ENCODE peak calls at places on chromosomes 13 and 19, in nine cellular contexts. R is AG04449, S is brain microvascular endothelial cell, A is choroid plexus epithelial cell, P is retinal pigment epithelial cell, N is kidney epithelial cell, K is upper lobe of left lung, D is upper lobe of right lung, E is left ventricle myocardium inferior. X is an unnamed sample.

GRCh38 chr13:110158201-110158600 is 148.8 kb downstream of the COL4A1 start:
- DNase-seq in D (no peak), N (no peak), P (no peak), R (no peak), A (no peak), S (no peak), K (no peak), E (no peak), X (no peak)

GRCh38 chr13:104106705-104107393 is 1040.6 kb upstream of the SLC10A2 start:
- DNase-seq in D (no peak), A (peak; percentile 64), R (no peak), E (no peak), N (peak; percentile 39), P (peak; percentile 43), K (no peak), S (peak; percentile 57), X (no peak)

GRCh38 chr19:47487551-47488515 is 3.8 kb upstream of the KPTN start:
- DNase-seq in K (no peak), D (peak; percentile 61), N (no peak), E (no peak), A (no peak), S (no peak), R (no peak), P (no peak), X (no peak)

GRCh38 chr13:40187836-40188591 is 478.4 kb downstream of the FOXO1 start:
- DNase-seq in A (peak; percentile 67), N (no peak), E (no peak), D (no peak), S (no peak), P (peak; percentile 51), K (no peak), R (no peak), X (peak; percentile 27)

GRCh38 chr13:26697069-26697955 is 63.3 kb downstream of the GPR12 start:
- DNase-seq in A (no peak), S (no peak), R (no peak), N (no peak), E (no peak), P (no peak), D (no peak), K (peak; percentile 49), X (no peak)

GRCh38 chr13:69948016-69948415 is 159.6 kb upstream of the ATXN8OS start:
- DNase-seq in N (no peak), S (no peak), K (no peak), P (no peak), D (no peak), R (no peak), E (no peak), A (no peak), X (no peak)

GRCh38 chr13:110281736-110282135 is 25.2 kb downstream of the COL4A1 start:
- DNase-seq in K (no peak), D (no peak), S (no peak), N (no peak), R (no peak), A (no peak), P (no peak), E (no peak), X (peak; percentile 66)

GRCh38 chr13:68697551-68697950 is 1410.1 kb upstream of the ATXN8OS start:
- DNase-seq in K (no peak), P (no peak), R (no peak), E (no peak), S (no peak), A (no peak), D (no peak), N (peak; percentile 1), X (no peak)

GRCh38 chr19:784541-784940 is 12.7 kb upstream of the PTBP1 start:
- DNase-seq in E (no peak), N (no peak), R (no peak), D (no peak), K (no peak), S (no peak), A (no peak), P (no peak), X (no peak)

GRCh38 chr19:518292-519231 is 11.3 kb downstream of the TPGS1 start:
- DNase-seq in R (peak; percentile 59), P (no peak), E (no peak), K (peak; percentile 88), S (no peak), A (no peak), D (no peak), N (no peak), X (peak; percentile 95)

GRCh38 chr19:1847348-1847683 is 967 bp downstream of the REXO1 start:
- DNase-seq in D (no peak), K (no peak), P (no peak), E (no peak), A (no peak), S (peak; percentile 17), N (no peak), R (no peak), X (no peak)

GRCh38 chr19:41801031-41801430 is 4.6 kb downstream of the CEACAM3 start:
- DNase-seq in K (no peak), D (no peak), S (no peak), R (no peak), E (no peak), N (no peak), P (no peak), A (no peak), X (no peak)

GRCh38 chr19:33290956-33291622 is 11.2 kb downstream of the CEBPA start:
- DNase-seq in P (no peak), E (no peak), K (peak; percentile 70), R (no peak), S (no peak), N (no peak), D (peak; percentile 85), A (no peak), X (no peak)

GRCh38 chr13:21668665-21669599 is 1.9 kb upstream of the FGF9 start:
- DNase-seq in D (peak; percentile 63), E (no peak), A (peak; percentile 23), K (peak; percentile 54), N (no peak), R (no peak), P (no peak), S (peak; percentile 7), X (peak; percentile 36)

GRCh38 chr13:56720841-56721240 is 419.9 kb upstream of the PRR20A start:
- DNase-seq in S (no peak), P (no peak), N (no peak), E (no peak), D (no peak), K (no peak), R (no peak), A (no peak), X (no peak)

GRCh38 chr13:43785681-43786471 is 896 bp downstream of the ENOX1 start:
- DNase-seq in N (no peak), P (no peak), A (peak; percentile 78), S (peak; percentile 73), K (peak; percentile 89), R (no peak), E (peak; percentile 87), D (peak; percentile 70), X (peak; percentile 67)

GRCh38 chr19:15419413-15420025 is 731 bp upstream of the AKAP8L start:
- DNase-seq in A (no peak), E (no peak), S (no peak), R (no peak), P (no peak), K (no peak), N (no peak), D (no peak), X (no peak)

GRCh38 chr13:70835349-70835748 is 727.1 kb upstream of the KLHL1 start:
- DNase-seq in D (no peak), N (no peak), E (no peak), P (no peak), A (no peak), K (no peak), S (no peak), R (no peak), X (no peak)

GRCh38 chr13:66803759-66804456 is 426.2 kb downstream of the PCDH9 start:
- DNase-seq in E (no peak), P (no peak), D (no peak), A (peak; percentile 20), R (no peak), N (no peak), K (no peak), S (no peak), X (no peak)

GRCh38 chr13:23806874-23807522 is 82.2 kb downstream of the MIPEP start:
- DNase-seq in N (no peak), K (no peak), A (no peak), E (no peak), S (no peak), P (no peak), R (no peak), D (no peak), X (no peak)
- H3K4me3 ChIP-seq in N (no peak overlapping the region), K (no peak overlapping the region), A (no peak overlapping the region), E (no peak overlapping the region), S (no peak overlapping the region), P (no peak overlapping the region), R (no peak overlapping the region), D (no peak overlapping the region), X (no peak overlapping the region)

DNA sequence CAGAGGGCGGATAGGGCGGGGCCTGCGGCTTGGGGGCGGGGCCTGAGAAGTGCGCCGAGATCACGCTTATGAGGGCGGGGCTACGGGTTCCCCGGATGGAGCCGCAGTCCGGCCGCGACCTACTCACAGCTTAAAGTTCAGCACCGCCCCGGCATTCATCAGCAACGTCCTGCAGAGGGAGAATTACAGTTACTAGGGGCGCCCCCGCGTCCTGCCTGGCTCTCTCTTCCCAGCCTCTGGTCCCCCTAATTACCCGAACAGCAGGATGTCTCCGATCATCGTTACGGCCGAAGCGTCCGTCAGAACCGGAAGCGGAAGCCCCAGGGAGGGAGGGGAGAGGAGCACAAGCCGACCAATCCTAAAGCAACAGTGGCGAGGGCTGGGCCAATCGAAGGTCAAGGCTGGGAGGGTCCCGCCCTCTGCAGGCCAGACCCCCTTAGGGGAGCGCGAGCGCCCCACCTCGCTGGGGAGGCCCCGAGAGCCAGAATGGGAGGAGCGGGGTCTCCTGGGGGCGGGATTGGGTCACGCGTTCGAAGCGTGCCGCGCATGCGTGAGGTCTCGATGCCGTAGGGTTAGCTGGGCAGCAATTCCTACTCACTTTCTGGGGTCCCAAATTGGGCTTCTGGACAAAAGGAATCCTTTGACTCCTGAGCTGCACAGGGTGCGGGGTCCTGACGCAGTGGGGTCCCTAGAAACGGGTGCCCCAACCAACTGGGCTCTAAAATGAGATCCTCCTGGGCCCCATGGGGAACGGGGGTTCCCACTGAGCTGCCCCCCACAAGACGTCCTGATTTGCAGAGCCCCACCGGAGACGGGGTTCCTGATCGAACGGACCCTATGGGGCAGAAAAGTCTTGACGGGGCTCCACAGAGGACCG is at the start of gene SMIM7:
- DNase-seq in A (peak; percentile 99), D (peak; percentile 99), S (peak; percentile 97), K (peak; percentile 98), E (peak; percentile 98), P (peak; percentile 96), R (peak; percentile 86), N (peak; percentile 88), X (peak; percentile 98)
- TF ChIP-seq CTCF in A (peak; percentile 12), D (peak; percentile 16), S (peak; percentile 20), K (peak; percentile 43), E (no peak), P (peak; percentile 16), R (peak; percentile 27), N (peak; percentile 14), X (peak; percentile 8)

GRCh38 chr13:99690426-99691189 is 189.3 kb downstream of the TM9SF2 start:
- DNase-seq in A (no peak), D (no peak), K (no peak), N (no peak), E (no peak), P (no peak), R (no peak), S (no peak), X (no peak)
- H3K4me3 ChIP-seq in A (no peak overlapping the region), D (no peak overlapping the region), K (no peak overlapping the region), N (no peak overlapping the region), E (no peak overlapping the region), P (no peak overlapping the region), R (no peak overlapping the region), S (no peak overlapping the region), X (no peak overlapping the region)

GRCh38 chr13:79972066-79972569 is 368.8 kb downstream of the SPRY2 start:
- DNase-seq in R (no peak), A (no peak), P (no peak), D (no peak), K (no peak), E (no peak), N (no peak), S (no peak), X (no peak)

GRCh38 chr13:79973533-79973963 is 367.4 kb downstream of the SPRY2 start:
- DNase-seq in D (no peak), E (peak; percentile 45), S (no peak), K (no peak), P (no peak), A (peak; percentile 23), N (no peak), R (no peak), X (no peak)
- TF ChIP-seq CTCF in D (peak; percentile 54), E (peak; percentile 66), S (peak; percentile 63), K (peak; percentile 23), P (peak; percentile 54), A (peak; percentile 64), N (peak; percentile 52), R (no peak), X (peak; percentile 56)

X was measured in fibroblast of villous mesenchyme.